ENCODE peak calls at places on chromosomes 11 and 22, in nine cellular contexts. Y, N, A, Q, F, X, L, J and W are unnamed samples.

GRCh38 chr11:133896642-133897330 is 51.5 kb upstream of the SPATA19 start:
- DNase-seq in Y (no peak), N (no peak), A (no peak), Q (no peak), F (no peak), X (no peak), L (no peak), J (peak), W (no peak)

GRCh38 chr11:63813563-63814382 is 517 bp downstream of the SPINDOC start:
- DNase-seq in Y (peak), N (no peak), A (peak), Q (peak), F (no peak), X (no peak), L (peak), J (no peak), W (peak)

GRCh38 chr11:7423946-7424345 is 61.4 kb upstream of the OLFML1 start:
- DNase-seq in Y (no peak), N (no peak), A (no peak), Q (no peak), F (no peak), X (no peak), L (no peak), J (no peak), W (no peak)

GRCh38 chr11:71170619-71171018 is 81.8 kb downstream of the SHANK2 start:
- DNase-seq in Y (no peak), N (no peak), A (no peak), Q (no peak), F (no peak), X (no peak), L (no peak), J (no peak), W (no peak)

GRCh38 chr11:28615542-28615941 is 507.4 kb downstream of the METTL15 start:
- DNase-seq in Y (no peak), N (no peak), A (no peak), Q (no peak), F (no peak), X (no peak), L (no peak), J (no peak), W (no peak)

GRCh38 chr11:121352301-121352891 is 59.8 kb downstream of the SC5D start:
- DNase-seq in Y (no peak), N (no peak), A (peak), Q (no peak), F (no peak), X (no peak), L (no peak), J (no peak), W (peak)

GRCh38 chr22:43152355-43153071 is 1.2 kb downstream of the TSPO start:
- DNase-seq in Y (peak), N (peak), A (no peak), Q (no peak), F (no peak), X (peak), L (peak), J (no peak), W (peak)

GRCh38 chr11:23502389-23502788 is 642.1 kb upstream of the CCDC179 start:
- DNase-seq in Y (no peak), N (no peak), A (no peak), Q (no peak), F (no peak), X (no peak), L (no peak), J (no peak), W (no peak)

GRCh38 chr11:2573240-2574042 is 126.4 kb downstream of the KCNQ1OT1 start:
- DNase-seq in Y (no peak), N (no peak), A (no peak), Q (peak), F (no peak), X (no peak), L (peak), J (no peak), W (no peak)

GRCh38 chr22:40193429-40194421 is 16.0 kb downstream of the TNRC6B start:
- DNase-seq in Y (no peak), N (no peak), A (no peak), Q (no peak), F (no peak), X (no peak), L (peak), J (no peak), W (peak)

GRCh38 chr11:78419327-78419726 is 1.7 kb upstream of the GAB2 start:
- DNase-seq in Y (peak), N (no peak), A (no peak), Q (no peak), F (no peak), X (no peak), L (peak), J (no peak), W (no peak)

GRCh38 chr22:33274214-33274828 is 216.1 kb upstream of the SYN3 start:
- DNase-seq in Y (peak), N (peak), A (no peak), Q (peak), F (no peak), X (no peak), L (no peak), J (no peak), W (no peak)

GRCh38 chr11:93198221-93198650 is 445 bp upstream of the SLC36A4 start:
- DNase-seq in Y (no peak), N (no peak), A (no peak), Q (no peak), F (no peak), X (no peak), L (no peak), J (no peak), W (no peak)

GRCh38 chr11:120878781-120879180 is 145.1 kb upstream of the TBCEL start:
- DNase-seq in Y (no peak), N (no peak), A (no peak), Q (no peak), F (no peak), X (no peak), L (no peak), J (no peak), W (no peak)

GRCh38 chr22:37199839-37200161 is 11.8 kb upstream of the C1QTNF6 start:
- DNase-seq in Y (no peak), N (no peak), A (no peak), Q (no peak), F (no peak), X (no peak), L (no peak), J (no peak), W (no peak)

GRCh38 chr11:27281276-27281675 is 81.7 kb downstream of the CCDC34 start:
- DNase-seq in Y (no peak), N (no peak), A (no peak), Q (no peak), F (no peak), X (no peak), L (no peak), J (no peak), W (no peak)

GRCh38 chr11:87866951-87867350 is 308.3 kb downstream of the RAB38 start:
- DNase-seq in Y (no peak), N (no peak), A (no peak), Q (no peak), F (no peak), X (no peak), L (no peak), J (no peak), W (no peak)

GRCh38 chr22:48586799-48587185 is 1240.9 kb downstream of the BRD1 start:
- DNase-seq in Y (no peak), N (no peak), A (no peak), Q (no peak), F (no peak), X (no peak), L (no peak), J (no peak), W (no peak)

GRCh38 chr11:73177380-73178091 is 35.4 kb upstream of the FCHSD2 start:
- DNase-seq in Y (no peak), N (no peak), A (no peak), Q (no peak), F (no peak), X (no peak), L (peak), J (no peak), W (no peak)

GRCh38 chr11:46352063-46352841 is 5.0 kb downstream of the DGKZ start:
- DNase-seq in Y (no peak), N (no peak), A (no peak), Q (peak), F (no peak), X (no peak), L (no peak), J (no peak), W (no peak)

GRCh38 chr22:49838771-49839717 is 11.4 kb upstream of the BRD1 start:
- DNase-seq in Y (no peak), N (no peak), A (no peak), Q (no peak), F (no peak), X (no peak), L (no peak), J (no peak), W (no peak)

GRCh38 chr11:118435233-118435892 is 929 bp upstream of the KMT2A start:
- DNase-seq in Y (peak), N (peak), A (peak), Q (peak), F (no peak), X (no peak), L (peak), J (peak), W (peak)

GRCh38 chr11:68043349-68044144 is 4.7 kb downstream of the TCIRG1 start:
- DNase-seq in Y (no peak), N (no peak), A (no peak), Q (peak), F (peak), X (no peak), L (peak), J (no peak), W (no peak)

GRCh38 chr11:73597340-73597955 is 464 bp downstream of the FAM168A start:
- DNase-seq in Y (no peak), N (no peak), A (no peak), Q (no peak), F (no peak), X (no peak), L (no peak), J (no peak), W (no peak)

GRCh38 chr11:116723511-116723910 is 49.3 kb downstream of the BUD13 start:
- DNase-seq in Y (no peak), N (no peak), A (no peak), Q (no peak), F (no peak), X (no peak), L (no peak), J (no peak), W (no peak)

GRCh38 chr11:33065445-33066178 is 26.2 kb downstream of the TCP11L1 start:
- DNase-seq in Y (peak), N (peak), A (peak), Q (peak), F (peak), X (no peak), L (peak), J (peak), W (peak)

GRCh38 chr11:35905901-35906661 is 37.8 kb upstream of the LDLRAD3 start:
- DNase-seq in Y (no peak), N (no peak), A (no peak), Q (no peak), F (no peak), X (no peak), L (no peak), J (no peak), W (no peak)